ENCODE peak calls at places on chromosomes 4 and X, in nine cellular contexts. One of them, this sample, is unnamed.

GRCh38 chr4:128570380-128570779 is 239.1 kb upstream of the JADE1 start:
- DNase-seq in mammary epithelial cell: peak; percentile 40
- DNase-seq in gastrocnemius medialis: peak; percentile 29
- DNase-seq in left lobe of liver: no peak
- DNase-seq in thoracic aorta: no peak
- DNase-seq in NCI-H1417: no peak
- DNase-seq in renal cortical epithelial cell: peak; percentile 33
- DNase-seq in HT1080: peak; percentile 54
- DNase-seq in EH: peak; percentile 66
- DNase-seq in this sample: peak; percentile 55

GRCh38 chr4:94551616-94552564 is 100.1 kb downstream of the PDLIM5 start:
- DNase-seq in mammary epithelial cell: no peak
- DNase-seq in thoracic aorta: no peak
- DNase-seq in renal cortical epithelial cell: peak; percentile 50
- DNase-seq in gastrocnemius medialis: no peak
- DNase-seq in EH: peak; percentile 72
- DNase-seq in HT1080: no peak
- DNase-seq in NCI-H1417: no peak
- DNase-seq in left lobe of liver: no peak
- DNase-seq in this sample: peak; percentile 49

GRCh38 chr4:77699731-77700210 is 94.2 kb downstream of the CXCL13 start:
- DNase-seq in gastrocnemius medialis: no peak
- DNase-seq in HT1080: peak; percentile 83
- DNase-seq in EH: peak; percentile 93
- DNase-seq in NCI-H1417: peak; percentile 57
- DNase-seq in renal cortical epithelial cell: peak; percentile 96
- DNase-seq in left lobe of liver: no peak
- DNase-seq in thoracic aorta: no peak
- DNase-seq in mammary epithelial cell: peak; percentile 80
- DNase-seq in this sample: peak; percentile 87

GRCh38 chrX:71143508-71143907 is 1.1 kb upstream of the NLGN3 start:
- DNase-seq in NCI-H1417: no peak
- DNase-seq in HT1080: no peak
- DNase-seq in renal cortical epithelial cell: no peak
- DNase-seq in mammary epithelial cell: no peak
- DNase-seq in EH: peak; percentile 44
- DNase-seq in thoracic aorta: peak; percentile 9
- DNase-seq in gastrocnemius medialis: no peak
- DNase-seq in left lobe of liver: no peak
- DNase-seq in this sample: no peak

GRCh38 chr4:86098691-86099090 is 261.2 kb downstream of the MAPK10 start:
- DNase-seq in HT1080: no peak
- DNase-seq in renal cortical epithelial cell: no peak
- DNase-seq in NCI-H1417: no peak
- DNase-seq in thoracic aorta: no peak
- DNase-seq in mammary epithelial cell: no peak
- DNase-seq in gastrocnemius medialis: no peak
- DNase-seq in EH: no peak
- DNase-seq in left lobe of liver: no peak
- DNase-seq in this sample: no peak

GRCh38 chr4:7679431-7679830 is 244.7 kb upstream of the PSAPL1 start:
- DNase-seq in NCI-H1417: peak; percentile 96
- DNase-seq in HT1080: no peak
- DNase-seq in EH: no peak
- DNase-seq in mammary epithelial cell: no peak
- DNase-seq in thoracic aorta: no peak
- DNase-seq in renal cortical epithelial cell: no peak
- DNase-seq in gastrocnemius medialis: no peak
- DNase-seq in left lobe of liver: no peak
- DNase-seq in this sample: no peak

GRCh38 chr4:82230310-82230709 is 143.5 kb downstream of the HNRNPD start:
- DNase-seq in left lobe of liver: no peak
- DNase-seq in thoracic aorta: no peak
- DNase-seq in HT1080: peak; percentile 25
- DNase-seq in renal cortical epithelial cell: no peak
- DNase-seq in mammary epithelial cell: peak; percentile 96
- DNase-seq in NCI-H1417: no peak
- DNase-seq in gastrocnemius medialis: no peak
- DNase-seq in EH: no peak
- DNase-seq in this sample: no peak

GRCh38 chrX:38352362-38352761 is at the start of gene OTC:
- DNase-seq in renal cortical epithelial cell: no peak
- DNase-seq in gastrocnemius medialis: no peak
- DNase-seq in mammary epithelial cell: no peak
- DNase-seq in NCI-H1417: no peak
- DNase-seq in EH: no peak
- DNase-seq in left lobe of liver: peak; percentile 43
- DNase-seq in thoracic aorta: no peak
- DNase-seq in HT1080: no peak
- DNase-seq in this sample: no peak

GRCh38 chr4:189090174-189090814 is 850.4 kb upstream of the FRG1 start:
- DNase-seq in renal cortical epithelial cell: peak; percentile 42
- DNase-seq in left lobe of liver: no peak
- DNase-seq in NCI-H1417: no peak
- DNase-seq in mammary epithelial cell: peak; percentile 15
- DNase-seq in thoracic aorta: no peak
- DNase-seq in HT1080: peak; percentile 31
- DNase-seq in EH: peak; percentile 7
- DNase-seq in gastrocnemius medialis: no peak
- DNase-seq in this sample: peak; percentile 50

GRCh38 chr4:70954032-70954431 is 39.4 kb upstream of the DCK start:
- DNase-seq in HT1080: peak; percentile 23
- DNase-seq in mammary epithelial cell: no peak
- DNase-seq in NCI-H1417: no peak
- DNase-seq in left lobe of liver: no peak
- DNase-seq in thoracic aorta: no peak
- DNase-seq in EH: peak; percentile 20
- DNase-seq in renal cortical epithelial cell: peak; percentile 19
- DNase-seq in gastrocnemius medialis: no peak
- DNase-seq in this sample: no peak

GRCh38 chrX:39953879-39954278 is 143.9 kb downstream of the BCOR start:
- DNase-seq in NCI-H1417: peak; percentile 18
- DNase-seq in left lobe of liver: peak; percentile 94
- DNase-seq in EH: peak; percentile 75
- DNase-seq in mammary epithelial cell: peak; percentile 86
- DNase-seq in gastrocnemius medialis: peak; percentile 18
- DNase-seq in renal cortical epithelial cell: peak; percentile 83
- DNase-seq in thoracic aorta: peak; percentile 6
- DNase-seq in HT1080: peak; percentile 83
- DNase-seq in this sample: peak; percentile 86

GRCh38 chrX:136999021-136999420 is 34.8 kb downstream of the GPR101 start:
- DNase-seq in renal cortical epithelial cell: no peak
- DNase-seq in thoracic aorta: no peak
- DNase-seq in mammary epithelial cell: peak; percentile 0
- DNase-seq in NCI-H1417: no peak
- DNase-seq in gastrocnemius medialis: no peak
- DNase-seq in HT1080: peak; percentile 50
- DNase-seq in left lobe of liver: no peak
- DNase-seq in EH: peak; percentile 0
- DNase-seq in this sample: no peak

GRCh38 chrX:96182366-96182765 is 502.3 kb upstream of the DIAPH2 start:
- DNase-seq in thoracic aorta: no peak
- DNase-seq in renal cortical epithelial cell: no peak
- DNase-seq in gastrocnemius medialis: no peak
- DNase-seq in left lobe of liver: no peak
- DNase-seq in HT1080: peak; percentile 24
- DNase-seq in EH: peak; percentile 6
- DNase-seq in NCI-H1417: no peak
- DNase-seq in mammary epithelial cell: peak; percentile 8
- DNase-seq in this sample: peak; percentile 13

GRCh38 chr4:95155759-95156451 is 392.9 kb downstream of the UNC5C start:
- DNase-seq in NCI-H1417: peak; percentile 35
- DNase-seq in thoracic aorta: no peak
- DNase-seq in mammary epithelial cell: peak; percentile 43
- DNase-seq in EH: peak; percentile 39
- DNase-seq in renal cortical epithelial cell: peak; percentile 66
- DNase-seq in HT1080: peak; percentile 60
- DNase-seq in gastrocnemius medialis: no peak
- DNase-seq in left lobe of liver: no peak
- DNase-seq in this sample: peak; percentile 50

GRCh38 chr4:168183717-168184571 is 91.6 kb downstream of the ANXA10 start:
- DNase-seq in HT1080: peak; percentile 63
- DNase-seq in EH: peak; percentile 47
- DNase-seq in gastrocnemius medialis: no peak
- DNase-seq in thoracic aorta: no peak
- DNase-seq in renal cortical epithelial cell: peak; percentile 37
- DNase-seq in NCI-H1417: no peak
- DNase-seq in mammary epithelial cell: peak; percentile 23
- DNase-seq in left lobe of liver: no peak
- DNase-seq in this sample: peak; percentile 53

GRCh38 chrX:15888062-15888461 is 33.4 kb upstream of the AP1S2 start:
- DNase-seq in NCI-H1417: no peak
- DNase-seq in left lobe of liver: no peak
- DNase-seq in thoracic aorta: no peak
- DNase-seq in mammary epithelial cell: no peak
- DNase-seq in renal cortical epithelial cell: no peak
- DNase-seq in EH: no peak
- DNase-seq in HT1080: no peak
- DNase-seq in gastrocnemius medialis: no peak
- DNase-seq in this sample: no peak

GRCh38 chr4:107018336-107018735 is 17.8 kb downstream of the DKK2 start:
- DNase-seq in EH: no peak
- DNase-seq in NCI-H1417: no peak
- DNase-seq in mammary epithelial cell: no peak
- DNase-seq in renal cortical epithelial cell: no peak
- DNase-seq in thoracic aorta: no peak
- DNase-seq in gastrocnemius medialis: no peak
- DNase-seq in HT1080: no peak
- DNase-seq in left lobe of liver: no peak
- DNase-seq in this sample: no peak

GRCh38 chrX:108537005-108537404 is 97.4 kb downstream of the COL4A5 start:
- DNase-seq in left lobe of liver: no peak
- DNase-seq in HT1080: peak; percentile 14
- DNase-seq in gastrocnemius medialis: no peak
- DNase-seq in mammary epithelial cell: peak; percentile 29
- DNase-seq in thoracic aorta: no peak
- DNase-seq in renal cortical epithelial cell: peak; percentile 23
- DNase-seq in EH: peak; percentile 44
- DNase-seq in NCI-H1417: peak; percentile 55
- DNase-seq in this sample: peak; percentile 47

GRCh38 chrX:24870143-24870542 is 145.6 kb downstream of the ARX start:
- DNase-seq in mammary epithelial cell: no peak
- DNase-seq in thoracic aorta: no peak
- DNase-seq in NCI-H1417: no peak
- DNase-seq in renal cortical epithelial cell: peak; percentile 76
- DNase-seq in EH: peak; percentile 77
- DNase-seq in gastrocnemius medialis: no peak
- DNase-seq in left lobe of liver: no peak
- DNase-seq in HT1080: peak; percentile 36
- DNase-seq in this sample: peak; percentile 75

GRCh38 chrX:31397119-31397518 is 325.3 kb upstream of the FTHL17 start:
- DNase-seq in gastrocnemius medialis: no peak
- DNase-seq in left lobe of liver: no peak
- DNase-seq in mammary epithelial cell: peak; percentile 29
- DNase-seq in thoracic aorta: no peak
- DNase-seq in EH: peak; percentile 87
- DNase-seq in HT1080: peak; percentile 72
- DNase-seq in renal cortical epithelial cell: no peak
- DNase-seq in NCI-H1417: no peak
- DNase-seq in this sample: peak; percentile 69

GRCh38 chrX:49228185-49228584 is 5.0 kb downstream of the CACNA1F start:
- DNase-seq in thoracic aorta: no peak
- DNase-seq in renal cortical epithelial cell: no peak
- DNase-seq in left lobe of liver: no peak
- DNase-seq in NCI-H1417: no peak
- DNase-seq in EH: no peak
- DNase-seq in mammary epithelial cell: no peak
- DNase-seq in gastrocnemius medialis: no peak
- DNase-seq in HT1080: no peak
- DNase-seq in this sample: no peak

GRCh38 chr4:95050980-95051688 is 293.4 kb downstream of the BMPR1B start:
- DNase-seq in thoracic aorta: no peak
- DNase-seq in NCI-H1417: no peak
- DNase-seq in gastrocnemius medialis: peak; percentile 30
- DNase-seq in HT1080: no peak
- DNase-seq in renal cortical epithelial cell: no peak
- DNase-seq in EH: no peak
- DNase-seq in left lobe of liver: no peak
- DNase-seq in mammary epithelial cell: no peak
- DNase-seq in this sample: peak; percentile 2

GRCh38 chrX:153670748-153671588 is 2.6 kb downstream of the PNCK start:
- DNase-seq in HT1080: no peak
- DNase-seq in NCI-H1417: no peak
- DNase-seq in thoracic aorta: no peak
- DNase-seq in mammary epithelial cell: no peak
- DNase-seq in left lobe of liver: no peak
- DNase-seq in gastrocnemius medialis: no peak
- DNase-seq in renal cortical epithelial cell: no peak
- DNase-seq in EH: no peak
- DNase-seq in this sample: no peak

GRCh38 chr4:126405369-126405982 is 1090.7 kb downstream of the FAT4 start:
- DNase-seq in thoracic aorta: no peak
- DNase-seq in renal cortical epithelial cell: peak; percentile 28
- DNase-seq in mammary epithelial cell: peak; percentile 16
- DNase-seq in NCI-H1417: no peak
- DNase-seq in EH: peak; percentile 42
- DNase-seq in HT1080: peak; percentile 11
- DNase-seq in gastrocnemius medialis: no peak
- DNase-seq in left lobe of liver: no peak
- DNase-seq in this sample: peak; percentile 32

GRCh38 chrX:11672213-11672612 is 6.5 kb upstream of the ARHGAP6 start:
- DNase-seq in NCI-H1417: no peak
- DNase-seq in EH: no peak
- DNase-seq in HT1080: no peak
- DNase-seq in renal cortical epithelial cell: peak; percentile 58
- DNase-seq in gastrocnemius medialis: no peak
- DNase-seq in mammary epithelial cell: no peak
- DNase-seq in left lobe of liver: no peak
- DNase-seq in thoracic aorta: no peak
- DNase-seq in this sample: peak; percentile 54

GRCh38 chr4:163755013-163755412 is 260.5 kb downstream of the TMA16 start:
- DNase-seq in HT1080: peak; percentile 23
- DNase-seq in renal cortical epithelial cell: peak; percentile 15
- DNase-seq in NCI-H1417: no peak
- DNase-seq in mammary epithelial cell: peak; percentile 23
- DNase-seq in EH: no peak
- DNase-seq in thoracic aorta: no peak
- DNase-seq in left lobe of liver: no peak
- DNase-seq in gastrocnemius medialis: no peak
- DNase-seq in this sample: peak; percentile 31

GRCh38 chr4:55475394-55476243 is 71.1 kb downstream of the CLOCK start:
- DNase-seq in HT1080: peak; percentile 85
- DNase-seq in gastrocnemius medialis: no peak
- DNase-seq in mammary epithelial cell: peak; percentile 78
- DNase-seq in renal cortical epithelial cell: peak; percentile 62
- DNase-seq in NCI-H1417: no peak
- DNase-seq in EH: peak; percentile 81
- DNase-seq in left lobe of liver: no peak
- DNase-seq in thoracic aorta: no peak
- DNase-seq in this sample: peak; percentile 58

GRCh38 chr4:84952776-84953175 is 13.7 kb downstream of the WDFY3 start:
- DNase-seq in thoracic aorta: no peak
- DNase-seq in mammary epithelial cell: peak; percentile 31
- DNase-seq in gastrocnemius medialis: no peak
- DNase-seq in renal cortical epithelial cell: peak; percentile 46
- DNase-seq in left lobe of liver: no peak
- DNase-seq in EH: no peak
- DNase-seq in HT1080: no peak
- DNase-seq in NCI-H1417: no peak
- DNase-seq in this sample: peak; percentile 65

GRCh38 chr4:1644906-1645657 is 39.0 kb downstream of the FAM53A start:
- DNase-seq in mammary epithelial cell: peak; percentile 62
- DNase-seq in renal cortical epithelial cell: peak; percentile 23
- DNase-seq in gastrocnemius medialis: no peak
- DNase-seq in thoracic aorta: no peak
- DNase-seq in NCI-H1417: no peak
- DNase-seq in HT1080: no peak
- DNase-seq in EH: peak; percentile 23
- DNase-seq in left lobe of liver: no peak
- DNase-seq in this sample: no peak

GRCh38 chr4:98148856-98149255 is 5.6 kb upstream of the STPG2 start:
- DNase-seq in thoracic aorta: no peak
- DNase-seq in gastrocnemius medialis: no peak
- DNase-seq in renal cortical epithelial cell: no peak
- DNase-seq in left lobe of liver: no peak
- DNase-seq in HT1080: peak; percentile 43
- DNase-seq in EH: peak; percentile 4
- DNase-seq in NCI-H1417: peak; percentile 30
- DNase-seq in mammary epithelial cell: no peak
- DNase-seq in this sample: no peak

GRCh38 chr4:32117696-32118095 is 1397.5 kb downstream of the PCDH7 start:
- DNase-seq in thoracic aorta: no peak
- DNase-seq in EH: no peak
- DNase-seq in left lobe of liver: no peak
- DNase-seq in HT1080: no peak
- DNase-seq in renal cortical epithelial cell: no peak
- DNase-seq in NCI-H1417: no peak
- DNase-seq in mammary epithelial cell: no peak
- DNase-seq in gastrocnemius medialis: no peak
- DNase-seq in this sample: no peak